ENCODE peak calls at places on chromosomes 16 and 17, in nine cellular contexts. One of them, this sample, is unnamed.

GRCh38 chr16:80525420-80525819 is 15.4 kb upstream of the DYNLRB2 start:
- DNase-seq in AG08396: no peak
- DNase-seq in RWPE1: no peak
- DNase-seq in HL-60: no peak
- DNase-seq in ELR: no peak
- DNase-seq in HFFc6: no peak
- DNase-seq in B cell: no peak
- DNase-seq in HCEC 1CT: no peak
- DNase-seq in NCI-H345: no peak
- DNase-seq in this sample: no peak

GRCh38 chr16:49284962-49285361 is 3.3 kb upstream of the CBLN1 start:
- DNase-seq in AG08396: no peak
- DNase-seq in RWPE1: no peak
- DNase-seq in HL-60: no peak
- DNase-seq in ELR: no peak
- DNase-seq in HFFc6: no peak
- DNase-seq in B cell: no peak
- DNase-seq in HCEC 1CT: no peak
- DNase-seq in NCI-H345: no peak
- DNase-seq in this sample: no peak

GRCh38 chr17:57879437-57880085 is 29.7 kb upstream of the MRPS23 start:
- DNase-seq in AG08396: no peak
- DNase-seq in RWPE1: peak; percentile 57
- DNase-seq in HL-60: no peak
- DNase-seq in ELR: peak; percentile 55
- DNase-seq in HFFc6: no peak
- DNase-seq in B cell: no peak
- DNase-seq in HCEC 1CT: no peak
- DNase-seq in NCI-H345: no peak
- DNase-seq in this sample: no peak

GRCh38 chr17:82320956-82321927 is 3.8 kb upstream of the CD7 start:
- DNase-seq in AG08396: peak; percentile 77
- DNase-seq in RWPE1: no peak
- DNase-seq in HL-60: no peak
- DNase-seq in ELR: peak; percentile 44
- DNase-seq in HFFc6: no peak
- DNase-seq in B cell: peak; percentile 81
- DNase-seq in HCEC 1CT: no peak
- DNase-seq in NCI-H345: peak; percentile 19
- DNase-seq in this sample: no peak

GRCh38 chr17:66549731-66550207 is 247.4 kb downstream of the PRKCA start:
- DNase-seq in AG08396: peak; percentile 60
- DNase-seq in RWPE1: peak; percentile 24
- DNase-seq in HL-60: no peak
- DNase-seq in ELR: peak; percentile 90
- DNase-seq in HFFc6: peak; percentile 67
- DNase-seq in B cell: no peak
- DNase-seq in HCEC 1CT: peak; percentile 77
- DNase-seq in NCI-H345: no peak
- DNase-seq in this sample: no peak

GRCh38 chr17:59812139-59812538 is 80.6 kb downstream of the TUBD1 start:
- DNase-seq in AG08396: no peak
- DNase-seq in RWPE1: no peak
- DNase-seq in HL-60: peak; percentile 74
- DNase-seq in ELR: no peak
- DNase-seq in HFFc6: no peak
- DNase-seq in B cell: no peak
- DNase-seq in HCEC 1CT: no peak
- DNase-seq in NCI-H345: no peak
- DNase-seq in this sample: no peak

GRCh38 chr17:9924735-9925191 is 19.7 kb upstream of the RCVRN start:
- DNase-seq in AG08396: peak; percentile 68
- DNase-seq in RWPE1: peak; percentile 71
- DNase-seq in HL-60: peak; percentile 37
- DNase-seq in ELR: peak; percentile 69
- DNase-seq in HFFc6: peak; percentile 81
- DNase-seq in B cell: peak; percentile 69
- DNase-seq in HCEC 1CT: peak; percentile 16
- DNase-seq in NCI-H345: peak; percentile 42
- DNase-seq in this sample: peak; percentile 83

GRCh38 chr16:11330526-11331237 is 14.6 kb upstream of the RMI2 start:
- DNase-seq in AG08396: no peak
- DNase-seq in RWPE1: no peak
- DNase-seq in HL-60: no peak
- DNase-seq in ELR: no peak
- DNase-seq in HFFc6: no peak
- DNase-seq in B cell: no peak
- DNase-seq in HCEC 1CT: no peak
- DNase-seq in NCI-H345: no peak
- DNase-seq in this sample: no peak

GRCh38 chr17:65794572-65794971 is 233.1 kb upstream of the AXIN2 start:
- DNase-seq in AG08396: peak; percentile 28
- DNase-seq in RWPE1: peak; percentile 45
- DNase-seq in HL-60: peak; percentile 11
- DNase-seq in ELR: peak; percentile 72
- DNase-seq in HFFc6: peak; percentile 21
- DNase-seq in B cell: no peak
- DNase-seq in HCEC 1CT: peak; percentile 28
- DNase-seq in NCI-H345: peak; percentile 13
- DNase-seq in this sample: no peak

GRCh38 chr16:17921357-17921978 is 415.1 kb downstream of the NPIPA8 start:
- DNase-seq in AG08396: no peak
- DNase-seq in RWPE1: no peak
- DNase-seq in HL-60: peak; percentile 39
- DNase-seq in ELR: peak; percentile 22
- DNase-seq in HFFc6: no peak
- DNase-seq in B cell: peak; percentile 54
- DNase-seq in HCEC 1CT: no peak
- DNase-seq in NCI-H345: no peak
- DNase-seq in this sample: no peak

GRCh38 chr17:61158372-61158771 is 241.3 kb upstream of the TBX2 start:
- DNase-seq in AG08396: no peak
- DNase-seq in RWPE1: no peak
- DNase-seq in HL-60: no peak
- DNase-seq in ELR: no peak
- DNase-seq in HFFc6: no peak
- DNase-seq in B cell: no peak
- DNase-seq in HCEC 1CT: no peak
- DNase-seq in NCI-H345: no peak
- DNase-seq in this sample: no peak

GRCh38 chr17:14926526-14927122 is 338.5 kb downstream of the PMP22 start:
- DNase-seq in AG08396: peak; percentile 55
- DNase-seq in RWPE1: peak; percentile 51
- DNase-seq in HL-60: peak; percentile 44
- DNase-seq in ELR: peak; percentile 77
- DNase-seq in HFFc6: peak; percentile 59
- DNase-seq in B cell: peak; percentile 67
- DNase-seq in HCEC 1CT: peak; percentile 66
- DNase-seq in NCI-H345: peak; percentile 15
- DNase-seq in this sample: peak; percentile 84

GRCh38 chr17:41538565-41538991 is 10.5 kb upstream of the KRT19 start:
- DNase-seq in AG08396: peak; percentile 49
- DNase-seq in RWPE1: peak; percentile 63
- DNase-seq in HL-60: no peak
- DNase-seq in ELR: peak; percentile 56
- DNase-seq in HFFc6: peak; percentile 36
- DNase-seq in B cell: no peak
- DNase-seq in HCEC 1CT: no peak
- DNase-seq in NCI-H345: no peak
- DNase-seq in this sample: no peak

GRCh38 chr17:16947470-16947869 is 24.4 kb downstream of the TNFRSF13B start:
- DNase-seq in AG08396: no peak
- DNase-seq in RWPE1: no peak
- DNase-seq in HL-60: no peak
- DNase-seq in ELR: no peak
- DNase-seq in HFFc6: no peak
- DNase-seq in B cell: no peak
- DNase-seq in HCEC 1CT: no peak
- DNase-seq in NCI-H345: no peak
- DNase-seq in this sample: peak; percentile 83

GRCh38 chr16:49713770-49714169 is 142.1 kb downstream of the ZNF423 start:
- DNase-seq in AG08396: no peak
- DNase-seq in RWPE1: no peak
- DNase-seq in HL-60: no peak
- DNase-seq in ELR: no peak
- DNase-seq in HFFc6: no peak
- DNase-seq in B cell: no peak
- DNase-seq in HCEC 1CT: no peak
- DNase-seq in NCI-H345: no peak
- DNase-seq in this sample: no peak

GRCh38 chr17:42878123-42878880 is 22.3 kb upstream of the G6PC1 start:
- DNase-seq in AG08396: no peak
- DNase-seq in RWPE1: no peak
- DNase-seq in HL-60: no peak
- DNase-seq in ELR: peak; percentile 32
- DNase-seq in HFFc6: no peak
- DNase-seq in B cell: no peak
- DNase-seq in HCEC 1CT: no peak
- DNase-seq in NCI-H345: no peak
- DNase-seq in this sample: no peak

GRCh38 chr16:58506241-58507194 is 6.6 kb downstream of the NDRG4 start:
- DNase-seq in AG08396: no peak
- DNase-seq in RWPE1: no peak
- DNase-seq in HL-60: no peak
- DNase-seq in ELR: no peak
- DNase-seq in HFFc6: no peak
- DNase-seq in B cell: no peak
- DNase-seq in HCEC 1CT: no peak
- DNase-seq in NCI-H345: no peak
- DNase-seq in this sample: no peak

This sample was measured in Ammon's horn.